ENCODE peak calls at places on chromosomes 13 and 19, in five cellular contexts. I is psoas muscle; J is activated CD8-positive, alpha-beta T cell treated with anti-CD3 and anti-CD28 coated beads for 36 hours; D is A673; K is LNCaP clone FGC. V is an unnamed sample.
A peak's percentile ranks its signal among the peaks of the same experiment; 100 is the strongest.

GRCh38 chr13:42039946-42040729 is 8.3 kb upstream of the DGKH start:
- DNase-seq in I (peak; percentile 96), J (peak; percentile 85), D (peak; percentile 88), K (no peak), V (peak; percentile 78)

GRCh38 chr13:40120781-40121180 is 465.3 kb downstream of the COG6 start:
- DNase-seq in D (peak; percentile 45), I (no peak), K (no peak), J (no peak), V (no peak)

GRCh38 chr13:27201661-27202060 is 30.1 kb upstream of the USP12 start:
- DNase-seq in K (no peak), I (no peak), D (no peak), J (no peak), V (no peak)

GRCh38 chr19:16807416-16808274 is 21.6 kb upstream of the SIN3B start:
- DNase-seq in K (no peak), J (no peak), D (no peak), I (no peak), V (no peak)

GRCh38 chr13:78317030-78317429 is 286.3 kb downstream of the POU4F1 start:
- DNase-seq in I (no peak), K (no peak), D (peak; percentile 60), J (no peak), V (no peak)

GRCh38 chr19:4972509-4973230 is 3.8 kb downstream of the KDM4B start:
- DNase-seq in I (peak; percentile 19), D (no peak), K (no peak), J (no peak), V (no peak)

GRCh38 chr19:16470541-16470910 is 1.2 kb downstream of the EPS15L1 start:
- DNase-seq in I (no peak), J (no peak), K (no peak), D (no peak), V (no peak)

GRCh38 chr19:38152461-38153379 is 71.3 kb downstream of the DPF1 start:
- DNase-seq in I (no peak), K (no peak), D (peak; percentile 34), J (no peak), V (no peak)

GRCh38 chr19:35225951-35226350 is 2.6 kb downstream of the FAM187B start:
- DNase-seq in I (no peak), K (no peak), D (no peak), J (no peak), V (no peak)

GRCh38 chr13:33441015-33441414 is 155.5 kb upstream of the STARD13 start:
- DNase-seq in K (no peak), D (peak; percentile 41), J (no peak), I (no peak), V (no peak)

GRCh38 chr13:113939129-113939904 is 34.6 kb downstream of the C13orf46 start:
- DNase-seq in D (no peak), I (no peak), K (no peak), J (no peak), V (no peak)

GRCh38 chr13:27808866-27809546 is 16.7 kb downstream of the GSX1 start:
- DNase-seq in D (no peak), I (no peak), J (no peak), K (no peak), V (no peak)

GRCh38 chr19:54465367-54466109 is 2.0 kb upstream of the LENG9 start:
- DNase-seq in D (no peak), I (peak; percentile 59), K (no peak), J (no peak), V (no peak)

GRCh38 chr13:43116242-43116641 is 92.9 kb downstream of the DNAJC15 start:
- DNase-seq in J (no peak), K (no peak), I (no peak), D (no peak), V (no peak)

GRCh38 chr13:22187329-22187728 is 516.5 kb downstream of the FGF9 start:
- DNase-seq in J (no peak), I (no peak), K (no peak), D (no peak), V (no peak)

GRCh38 chr19:3897936-3898335 is 17.5 kb downstream of the ATCAY start:
- DNase-seq in K (no peak), I (no peak), J (peak; percentile 40), D (no peak), V (no peak)

DNA sequence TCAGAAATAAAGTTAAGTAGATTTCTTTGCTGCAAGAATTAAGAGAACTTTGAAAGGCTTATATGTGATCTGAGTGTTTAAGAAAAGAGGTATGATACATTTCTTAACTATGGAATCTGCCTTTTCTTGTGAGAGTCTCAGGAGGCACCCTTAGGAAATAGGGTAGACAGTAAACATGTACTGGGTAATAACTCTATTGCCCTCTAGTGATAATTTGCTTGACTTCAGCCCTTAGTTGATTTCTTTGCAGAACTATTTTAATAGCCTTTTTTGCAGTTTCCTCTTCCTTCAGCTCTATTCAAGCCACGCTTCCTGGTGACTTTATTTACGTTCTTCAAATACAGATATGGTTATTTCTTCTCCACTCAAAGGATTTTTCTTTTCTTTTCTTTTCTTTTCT is 37.0 kb upstream of the CCNA1 start:
- DNase-seq in K (no peak), D (peak; percentile 71), J (no peak), I (no peak), V (no peak)
- TF ChIP-seq CTCF in K (peak; percentile 57), D (peak; percentile 71), J (peak; percentile 13), I (peak; percentile 22), V (no peak)

GRCh38 chr13:97433727-97434416 is at the start of gene RAP2A:
- DNase-seq in I (peak; percentile 95), D (peak; percentile 94), K (peak; percentile 56), J (peak; percentile 91), V (peak; percentile 44)

GRCh38 chr13:97432232-97432916 is 1.6 kb upstream of the RAP2A start:
- DNase-seq in K (no peak), I (no peak), D (no peak), J (no peak), V (no peak)

GRCh38 chr13:97431365-97431764 is 2.6 kb upstream of the RAP2A start:
- DNase-seq in J (no peak), D (no peak), I (no peak), K (no peak), V (no peak)

GRCh38 chr13:97434417-97435296 is 688 bp downstream of the RAP2A start:
- DNase-seq in J (peak; percentile 45), I (peak; percentile 69), D (peak; percentile 39), K (no peak), V (no peak)

GRCh38 chr13:97432917-97433726 is 847 bp upstream of the RAP2A start:
- DNase-seq in K (peak; percentile 100), J (peak; percentile 98), I (peak; percentile 99), D (peak; percentile 99), V (peak; percentile 93)
- TF ChIP-seq CTCF in K (no peak), J (no peak), I (no peak), D (no peak), V (no peak)

DNA sequence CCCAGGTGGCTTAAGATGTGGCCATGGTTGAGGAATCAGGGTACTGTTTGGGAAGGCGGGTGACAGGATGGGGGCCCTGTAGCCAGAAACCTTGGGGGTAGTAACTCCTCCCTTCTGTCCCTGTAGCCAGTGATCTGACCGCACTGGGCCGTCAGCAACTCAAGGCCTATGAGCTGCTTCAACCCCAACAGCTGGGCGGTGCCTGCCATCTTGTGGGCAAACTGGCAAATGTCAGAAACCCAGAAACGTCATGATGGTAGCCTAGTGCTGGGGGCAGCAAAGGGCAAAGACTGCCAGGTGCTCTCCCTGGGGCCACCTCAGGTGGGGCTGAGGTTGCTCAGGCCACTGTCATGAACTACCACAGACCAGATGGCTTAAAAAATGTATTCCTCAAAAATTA is 3.5 kb downstream of the COPE start:
- DNase-seq in D (peak; percentile 68), K (no peak), I (peak; percentile 71), J (peak; percentile 67), V (no peak)
- TF ChIP-seq CTCF in D (peak; percentile 58), K (peak; percentile 31), I (peak; percentile 48), J (peak; percentile 22), V (no peak)

GRCh38 chr19:18928018-18928805 is 8.7 kb downstream of the DDX49 start:
- DNase-seq in I (no peak), K (no peak), D (no peak), J (no peak), V (no peak)
- TF ChIP-seq CTCF in I (no peak), K (no peak), D (no peak), J (no peak), V (no peak)

GRCh38 chr19:58581227-58582141 is 8.3 kb upstream of the MZF1 start:
- DNase-seq in I (peak; percentile 93), J (peak; percentile 96), D (peak; percentile 85), K (no peak), V (peak; percentile 73)
- TF ChIP-seq CTCF in I (peak; percentile 91), J (peak; percentile 97), D (peak; percentile 94), K (peak; percentile 39), V (no peak)

DNA sequence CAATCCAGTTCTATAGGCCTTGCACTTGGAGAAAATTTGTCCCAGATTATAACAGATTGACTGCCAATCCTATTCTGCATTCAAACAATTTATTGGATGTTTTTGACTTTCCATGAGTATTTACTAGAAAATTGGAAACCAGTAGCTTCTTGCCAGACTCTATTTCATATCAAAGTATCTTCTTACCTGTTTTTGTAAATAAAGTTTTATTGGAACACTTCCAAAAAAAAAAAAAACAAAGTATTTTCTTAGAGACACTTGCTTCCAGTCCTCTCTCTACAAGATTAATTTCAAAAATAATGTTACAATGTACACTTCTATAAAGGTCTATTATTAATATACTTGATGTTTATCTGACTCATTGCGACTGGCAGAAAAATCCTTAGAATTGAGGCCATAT is 209.2 kb upstream of the PCDH9 start:
- DNase-seq in D (no peak), K (no peak), J (no peak), I (no peak), V (no peak)
- TF ChIP-seq CTCF in D (no peak), K (no peak), J (no peak), I (no peak), V (no peak)

GRCh38 chr13:106515635-106516254 is 19.7 kb downstream of the EFNB2 start:
- DNase-seq in I (no peak), K (no peak), D (no peak), J (no peak), V (no peak)

GRCh38 chr13:106517151-106517847 is 18.2 kb downstream of the EFNB2 start:
- DNase-seq in K (no peak), J (no peak), I (no peak), D (no peak), V (no peak)

GRCh38 chr13:106514928-106515634 is 20.4 kb downstream of the EFNB2 start:
- DNase-seq in I (no peak), J (no peak), K (no peak), D (no peak), V (no peak)

GRCh38 chr13:106513608-106514007 is 21.9 kb downstream of the EFNB2 start:
- DNase-seq in I (no peak), K (no peak), D (no peak), J (no peak), V (no peak)

DNA sequence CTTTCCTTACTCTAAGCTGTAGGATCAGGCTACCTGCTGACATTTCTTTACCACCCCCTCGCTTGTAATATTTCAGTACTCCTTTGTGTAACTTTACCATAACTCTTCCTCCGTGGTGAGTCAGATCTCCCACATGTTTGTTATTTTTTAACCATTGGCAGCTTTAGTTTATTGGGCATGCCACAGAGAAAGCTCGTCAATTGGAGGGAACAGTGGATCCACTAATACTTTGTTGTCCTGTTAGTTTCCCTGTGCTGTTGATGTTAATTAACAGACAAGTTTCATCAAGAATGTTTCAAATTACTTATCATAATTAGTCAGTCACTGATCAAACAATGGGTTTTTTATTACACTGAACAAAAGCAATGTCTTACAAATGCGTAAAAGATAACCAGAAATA is 22.4 kb downstream of the EFNB2 start:
- DNase-seq in K (no peak), D (no peak), J (no peak), I (no peak), V (no peak)
- TF ChIP-seq CTCF in K (no peak), D (no peak), J (no peak), I (no peak), V (no peak)